ENCODE peak calls at places on chromosomes 7 and 10, in seven cellular contexts. U, V, X, Q, Y, P and E are unnamed samples.
A peak's percentile ranks its signal among the peaks of the same experiment; 100 is the strongest.

GRCh38 chr10:71817831-71818268 is 33.2 kb downstream of the PSAP start:
- DNase-seq in P (no peak), Y (no peak), X (peak; percentile 81), Q (no peak), V (no peak), U (no peak), E (peak; percentile 93)

GRCh38 chr10:21437770-21438382 is 87.6 kb downstream of the SKIDA1 start:
- DNase-seq in Q (no peak), X (no peak), P (no peak), Y (no peak), U (no peak), V (no peak), E (no peak)

GRCh38 chr10:43390791-43391190 is 18.2 kb downstream of the HNRNPF start:
- DNase-seq in V (no peak), Y (peak; percentile 69), U (no peak), Q (peak; percentile 64), P (no peak), X (peak; percentile 58), E (peak; percentile 48)

GRCh38 chr7:17863095-17863814 is 77.0 kb downstream of the SNX13 start:
- DNase-seq in Q (no peak), X (no peak), U (no peak), Y (no peak), P (no peak), V (no peak), E (no peak)

GRCh38 chr7:116687801-116688201 is 15.8 kb downstream of the MET start:
- DNase-seq in U (no peak), Y (peak; percentile 81), X (no peak), V (no peak), P (no peak), Q (peak; percentile 91), E (no peak)

GRCh38 chr7:80139179-80139578 is 4.5 kb downstream of the GNAI1 start:
- DNase-seq in Y (peak; percentile 38), Q (no peak), V (no peak), X (no peak), U (no peak), P (no peak), E (no peak)

GRCh38 chr7:99669782-99670181 is 10.0 kb downstream of the CYP3A5 start:
- DNase-seq in U (no peak), P (no peak), Q (no peak), X (no peak), V (no peak), Y (no peak), E (no peak)

GRCh38 chr10:88660593-88660884 is 3.7 kb upstream of the LIPF start:
- DNase-seq in V (no peak), Y (no peak), Q (no peak), P (no peak), X (no peak), U (no peak), E (no peak)

GRCh38 chr7:138645284-138645683 is 55.9 kb downstream of the SVOPL start:
- DNase-seq in Y (no peak), X (no peak), V (no peak), P (no peak), U (no peak), Q (peak; percentile 4), E (no peak)

GRCh38 chr10:8331896-8332729 is 277.6 kb downstream of the GATA3 start:
- DNase-seq in P (peak; percentile 88), U (peak; percentile 1), X (peak; percentile 22), V (no peak), Q (peak; percentile 30), Y (peak; percentile 33), E (peak; percentile 92)

GRCh38 chr7:53500076-53500475 is 464.6 kb downstream of the POM121L12 start:
- DNase-seq in Y (no peak), V (no peak), X (no peak), U (no peak), Q (no peak), P (no peak), E (no peak)

GRCh38 chr7:155807805-155808550 is 4.3 kb downstream of the SHH start:
- DNase-seq in U (no peak), P (no peak), Q (no peak), V (peak; percentile 97), X (no peak), Y (no peak), E (peak; percentile 64)

GRCh38 chr7:20543565-20543964 is 71.9 kb upstream of the ABCB5 start:
- DNase-seq in X (no peak), U (no peak), Q (no peak), P (no peak), V (no peak), Y (no peak), E (no peak)

GRCh38 chr7:102286237-102287081 is at the start of gene SH2B2:
- DNase-seq in X (peak; percentile 77), V (peak; percentile 85), Q (peak; percentile 71), Y (peak; percentile 57), U (no peak), P (peak; percentile 25), E (peak; percentile 93)

GRCh38 chr10:51821045-51821444 is 121.7 kb upstream of the CSTF2T start:
- DNase-seq in Y (peak; percentile 5), U (no peak), X (no peak), Q (no peak), V (no peak), P (no peak), E (no peak)

GRCh38 chr10:120574986-120575385 is 118.0 kb downstream of the PLPP4 start:
- DNase-seq in V (no peak), Q (no peak), Y (no peak), U (no peak), P (no peak), X (no peak), E (no peak)